ENCODE peak calls at places on chromosomes 2 and 18, in five cellular contexts. One of them, this sample, is unnamed. For H3K27me3, the result is how much of the 10 kb centered on the place peaks cover.

GRCh38 chr18:24161304-24161703 is 22.4 kb downstream of the CABYR start:
- DNase-seq in left ventricle myocardium inferior: no peak
- DNase-seq in HL-60: no peak
- DNase-seq in body of pancreas: no peak
- DNase-seq in SK-N-SH: no peak
- DNase-seq in this sample: no peak

GRCh38 chr2:225930687-225931086 is 531.2 kb downstream of the NYAP2 start:
- DNase-seq in HL-60: no peak
- DNase-seq in SK-N-SH: no peak
- DNase-seq in body of pancreas: no peak
- DNase-seq in left ventricle myocardium inferior: no peak
- DNase-seq in this sample: no peak

GRCh38 chr2:209113030-209113429 is 310.8 kb upstream of the MAP2 start:
- DNase-seq in HL-60: no peak
- DNase-seq in left ventricle myocardium inferior: no peak
- DNase-seq in SK-N-SH: no peak
- DNase-seq in body of pancreas: no peak
- DNase-seq in this sample: peak

GRCh38 chr2:213752575-213752974 is 468.3 kb downstream of the SPAG16 start:
- DNase-seq in SK-N-SH: no peak
- DNase-seq in left ventricle myocardium inferior: no peak
- DNase-seq in body of pancreas: no peak
- DNase-seq in HL-60: no peak
- DNase-seq in this sample: no peak

GRCh38 chr18:9803698-9804516 is 81.9 kb upstream of the TXNDC2 start:
- DNase-seq in SK-N-SH: peak
- DNase-seq in HL-60: no peak
- DNase-seq in left ventricle myocardium inferior: peak
- DNase-seq in body of pancreas: no peak
- DNase-seq in this sample: no peak

GRCh38 chr2:60518567-60518966 is 34.9 kb downstream of the BCL11A start:
- DNase-seq in body of pancreas: no peak
- DNase-seq in HL-60: no peak
- DNase-seq in SK-N-SH: no peak
- DNase-seq in left ventricle myocardium inferior: no peak
- DNase-seq in this sample: no peak

GRCh38 chr2:214649440-214650205 is 159.9 kb downstream of the BARD1 start:
- DNase-seq in SK-N-SH: no peak
- DNase-seq in body of pancreas: no peak
- DNase-seq in HL-60: no peak
- DNase-seq in left ventricle myocardium inferior: no peak
- DNase-seq in this sample: no peak

GRCh38 chr2:209431701-209432100 is 7.9 kb downstream of the MAP2 start:
- DNase-seq in left ventricle myocardium inferior: no peak
- DNase-seq in HL-60: no peak
- DNase-seq in body of pancreas: no peak
- DNase-seq in SK-N-SH: no peak
- DNase-seq in this sample: no peak

GRCh38 chr18:79405019-79405780 is 9.5 kb downstream of the NFATC1 start:
- DNase-seq in left ventricle myocardium inferior: peak
- DNase-seq in HL-60: no peak
- DNase-seq in SK-N-SH: no peak
- DNase-seq in body of pancreas: no peak
- DNase-seq in this sample: no peak

GRCh38 chr2:69026026-69026425 is 13.0 kb downstream of the ANTXR1 start:
- DNase-seq in body of pancreas: peak
- DNase-seq in left ventricle myocardium inferior: no peak
- DNase-seq in SK-N-SH: no peak
- DNase-seq in HL-60: peak
- DNase-seq in this sample: peak

GRCh38 chr2:155100261-155100660 is 401.8 kb downstream of the KCNJ3 start:
- DNase-seq in left ventricle myocardium inferior: no peak
- DNase-seq in SK-N-SH: no peak
- DNase-seq in body of pancreas: no peak
- DNase-seq in HL-60: no peak
- DNase-seq in this sample: no peak
- TF ChIP-seq CTCF in left ventricle myocardium inferior: no peak
- TF ChIP-seq CTCF in SK-N-SH: no peak
- TF ChIP-seq CTCF in body of pancreas: no peak
- TF ChIP-seq CTCF in HL-60: no peak
- TF ChIP-seq CTCF in this sample: no peak

DNA sequence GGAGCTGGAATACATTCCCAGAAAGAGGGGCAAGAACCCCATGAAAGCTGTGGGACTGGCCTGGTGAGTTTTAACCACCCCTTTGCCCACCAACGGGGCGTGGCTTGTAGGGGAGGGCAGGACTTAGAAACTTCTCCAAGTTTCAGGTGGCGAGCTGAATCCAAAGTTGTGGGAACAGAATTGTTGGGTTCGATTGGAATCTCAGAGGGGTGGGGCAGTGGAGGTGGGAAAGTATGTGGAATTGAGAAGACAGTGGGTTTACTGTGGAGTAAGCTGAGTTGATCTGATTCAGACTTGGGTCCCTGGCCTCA is 1.1 kb downstream of the PNKD start:
- DNase-seq in left ventricle myocardium inferior: no peak
- DNase-seq in HL-60: no peak
- DNase-seq in body of pancreas: no peak
- DNase-seq in SK-N-SH: no peak
- DNase-seq in this sample: no peak
- H3K27ac ChIP-seq in left ventricle myocardium inferior: peak
- H3K27ac ChIP-seq in HL-60: no peak
- H3K27ac ChIP-seq in body of pancreas: peak
- H3K27ac ChIP-seq in SK-N-SH: no peak
- H3K27ac ChIP-seq in this sample: no peak

DNA sequence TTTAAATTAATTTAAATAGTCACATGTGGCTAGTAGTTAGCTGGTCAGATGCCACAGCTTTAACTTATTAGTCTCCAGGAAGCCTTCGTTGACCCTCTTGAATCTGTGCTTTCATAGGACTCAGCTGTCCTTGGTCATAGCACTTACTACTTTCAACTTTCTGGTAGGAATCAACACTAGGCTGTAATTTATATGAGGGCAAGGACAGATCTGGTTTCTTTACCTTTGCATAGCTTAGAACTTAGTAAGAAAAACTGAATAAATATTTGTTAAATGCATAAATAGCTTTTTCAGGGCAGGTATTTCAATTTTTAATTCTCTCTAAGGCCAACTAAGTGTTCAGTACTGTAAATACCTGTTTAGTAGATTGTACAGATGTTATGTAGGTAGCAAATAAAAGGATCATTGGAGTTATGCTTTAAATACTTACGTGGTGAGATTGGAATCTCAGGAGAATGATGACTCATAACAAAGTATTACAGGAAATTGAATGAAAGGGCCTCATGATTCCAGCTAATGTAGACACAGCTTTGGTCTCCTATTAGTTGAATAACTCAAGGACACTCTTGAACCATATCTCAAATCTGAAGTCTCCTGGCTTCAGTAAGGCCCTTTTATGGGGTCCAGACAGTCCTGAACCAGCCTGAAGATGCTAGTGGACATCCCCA is 2.6 kb downstream of the CLIP4 start:
- DNase-seq in body of pancreas: no peak
- DNase-seq in left ventricle myocardium inferior: no peak
- DNase-seq in SK-N-SH: no peak
- DNase-seq in HL-60: no peak
- DNase-seq in this sample: no peak
- H3K27me3 ChIP-seq in body of pancreas: under half
- H3K27me3 ChIP-seq in left ventricle myocardium inferior: under half
- H3K27me3 ChIP-seq in SK-N-SH: under half
- H3K27me3 ChIP-seq in HL-60: half or more
- H3K27me3 ChIP-seq in this sample: under half

GRCh38 chr2:1602359-1603010 is 141.8 kb downstream of the PXDN start:
- DNase-seq in HL-60: no peak
- DNase-seq in body of pancreas: no peak
- DNase-seq in left ventricle myocardium inferior: no peak
- DNase-seq in SK-N-SH: no peak
- DNase-seq in this sample: peak
- TF ChIP-seq CTCF in HL-60: no peak
- TF ChIP-seq CTCF in body of pancreas: no peak
- TF ChIP-seq CTCF in left ventricle myocardium inferior: no peak
- TF ChIP-seq CTCF in SK-N-SH: no peak
- TF ChIP-seq CTCF in this sample: no peak

GRCh38 chr2:224780096-224780495 is 63.9 kb upstream of the CCDC195 start:
- DNase-seq in SK-N-SH: no peak
- DNase-seq in left ventricle myocardium inferior: no peak
- DNase-seq in body of pancreas: no peak
- DNase-seq in HL-60: no peak
- DNase-seq in this sample: no peak

GRCh38 chr2:224776795-224777562 is 60.8 kb upstream of the CCDC195 start:
- DNase-seq in left ventricle myocardium inferior: no peak
- DNase-seq in SK-N-SH: no peak
- DNase-seq in body of pancreas: no peak
- DNase-seq in HL-60: no peak
- DNase-seq in this sample: no peak

GRCh38 chr2:224780814-224781213 is 64.6 kb upstream of the CCDC195 start:
- DNase-seq in HL-60: no peak
- DNase-seq in left ventricle myocardium inferior: no peak
- DNase-seq in SK-N-SH: no peak
- DNase-seq in body of pancreas: no peak
- DNase-seq in this sample: no peak

GRCh38 chr2:224777563-224777939 is 61.4 kb upstream of the CCDC195 start:
- DNase-seq in left ventricle myocardium inferior: no peak
- DNase-seq in SK-N-SH: no peak
- DNase-seq in HL-60: no peak
- DNase-seq in body of pancreas: no peak
- DNase-seq in this sample: no peak

DNA sequence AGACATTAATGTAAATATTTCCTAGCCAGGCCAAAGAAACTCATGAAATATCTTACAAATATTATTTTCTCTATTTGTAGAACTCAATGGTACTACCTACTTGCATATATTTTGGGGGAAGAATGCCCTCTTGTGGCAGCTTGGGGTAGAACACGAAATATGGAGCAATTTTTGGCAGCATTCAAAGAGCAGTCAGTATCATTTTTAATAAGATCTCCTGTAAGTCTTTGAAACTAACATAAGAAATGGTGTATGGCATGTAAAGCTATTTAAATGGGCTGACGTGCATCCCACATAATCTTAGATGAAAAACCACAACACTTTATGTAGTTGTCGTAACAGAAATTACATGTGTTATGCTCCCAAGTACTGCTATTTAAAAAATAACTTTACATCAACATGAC is 62.3 kb upstream of the CCDC195 start:
- DNase-seq in HL-60: peak
- DNase-seq in body of pancreas: peak
- DNase-seq in left ventricle myocardium inferior: no peak
- DNase-seq in SK-N-SH: peak
- DNase-seq in this sample: peak
- H3K27ac ChIP-seq in HL-60: no peak
- H3K27ac ChIP-seq in body of pancreas: no peak
- H3K27ac ChIP-seq in left ventricle myocardium inferior: no peak
- H3K27ac ChIP-seq in SK-N-SH: no peak
- H3K27ac ChIP-seq in this sample: no peak

GRCh38 chr18:5093902-5094301 is 103.2 kb downstream of the AKAIN1 start:
- DNase-seq in body of pancreas: no peak
- DNase-seq in SK-N-SH: no peak
- DNase-seq in HL-60: no peak
- DNase-seq in left ventricle myocardium inferior: no peak
- DNase-seq in this sample: no peak
- H3K27me3 ChIP-seq in body of pancreas: under half
- H3K27me3 ChIP-seq in SK-N-SH: under half
- H3K27me3 ChIP-seq in HL-60: under half
- H3K27me3 ChIP-seq in left ventricle myocardium inferior: under half
- H3K27me3 ChIP-seq in this sample: under half

DNA sequence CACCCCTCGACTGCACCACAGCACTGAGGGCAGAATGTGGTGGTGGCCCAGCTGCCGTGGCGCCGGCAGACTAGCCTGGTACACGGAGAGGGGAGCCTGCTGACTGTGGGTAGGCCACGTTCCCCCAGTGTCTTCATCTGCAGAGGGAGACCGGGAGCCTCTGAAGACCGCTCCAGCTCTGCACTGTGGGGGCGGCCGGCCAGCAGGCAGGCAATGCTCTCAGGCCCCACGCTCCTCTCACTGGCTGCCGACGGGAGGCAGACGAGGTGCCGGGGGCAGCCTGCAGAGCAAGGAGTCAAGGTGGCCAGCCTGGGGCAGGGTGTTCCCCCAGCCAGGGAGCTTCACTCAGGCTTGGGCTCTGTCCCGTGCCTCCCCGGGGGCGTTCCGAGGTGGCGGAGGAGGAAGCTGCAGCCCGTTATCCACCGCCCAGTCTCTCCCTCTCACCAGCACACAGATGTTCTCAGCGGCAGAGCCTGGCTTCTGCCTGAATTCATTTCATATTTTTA is 88.0 kb downstream of the HDAC4 start:
- DNase-seq in SK-N-SH: peak
- DNase-seq in HL-60: no peak
- DNase-seq in body of pancreas: no peak
- DNase-seq in left ventricle myocardium inferior: peak
- DNase-seq in this sample: no peak
- TF ChIP-seq CTCF in SK-N-SH: no peak
- TF ChIP-seq CTCF in HL-60: no peak
- TF ChIP-seq CTCF in body of pancreas: no peak
- TF ChIP-seq CTCF in left ventricle myocardium inferior: no peak
- TF ChIP-seq CTCF in this sample: no peak

DNA sequence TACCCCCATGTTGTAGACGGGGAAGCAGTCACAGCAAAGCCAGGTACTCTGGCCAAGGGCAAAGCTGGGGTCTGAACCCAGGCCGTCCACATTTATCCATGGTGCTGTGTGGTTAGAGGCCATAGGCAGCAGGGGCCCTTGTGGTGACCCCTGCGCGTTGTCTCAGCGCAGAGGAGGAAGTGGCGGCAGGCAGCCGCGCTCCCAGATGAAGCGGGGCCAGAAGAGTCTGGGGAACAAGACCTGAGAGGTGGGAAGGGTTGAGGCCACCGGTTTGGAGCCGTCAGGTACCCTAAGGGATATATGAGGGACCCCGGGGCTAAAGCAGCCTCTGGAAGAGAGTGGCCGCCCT is 770 bp downstream of the ZNF396 start:
- DNase-seq in SK-N-SH: peak
- DNase-seq in HL-60: peak
- DNase-seq in body of pancreas: peak
- DNase-seq in left ventricle myocardium inferior: peak
- DNase-seq in this sample: peak
- H3K27ac ChIP-seq in SK-N-SH: no peak
- H3K27ac ChIP-seq in HL-60: peak
- H3K27ac ChIP-seq in body of pancreas: peak
- H3K27ac ChIP-seq in left ventricle myocardium inferior: peak
- H3K27ac ChIP-seq in this sample: no peak

GRCh38 chr2:95018861-95019550 is 6.5 kb upstream of the MAL start:
- DNase-seq in body of pancreas: no peak
- DNase-seq in left ventricle myocardium inferior: no peak
- DNase-seq in SK-N-SH: no peak
- DNase-seq in HL-60: no peak
- DNase-seq in this sample: peak
- H3K27me3 ChIP-seq in body of pancreas: under half
- H3K27me3 ChIP-seq in left ventricle myocardium inferior: half or more
- H3K27me3 ChIP-seq in SK-N-SH: half or more
- H3K27me3 ChIP-seq in HL-60: under half
- H3K27me3 ChIP-seq in this sample: under half